ENCODE peak calls at places on chromosome 7, in eight cellular contexts. T is transverse colon, C is cardiac muscle cell, P is RWPE1, X is upper lobe of left lung, L is psoas muscle, G is esophagus squamous epithelium, A is left ventricle myocardium inferior. N is an unnamed sample.

GRCh38 chr7:1364068-1364905 is 95.0 kb downstream of the MICALL2 start:
- DNase-seq in T (no peak), P (peak), G (no peak), L (no peak), A (no peak), X (no peak), C (no peak), N (no peak)

GRCh38 chr7:154592392-154592791 is 410.5 kb downstream of the PAXIP1 start:
- DNase-seq in T (no peak), A (no peak), G (no peak), C (no peak), L (no peak), X (no peak), P (no peak), N (no peak)

GRCh38 chr7:23284861-23285260 is 14.3 kb upstream of the MALSU1 start:
- DNase-seq in C (no peak), A (no peak), L (no peak), G (no peak), P (no peak), X (no peak), T (no peak), N (no peak)

GRCh38 chr7:47379629-47380324 is 202.1 kb downstream of the TNS3 start:
- DNase-seq in P (peak), A (peak), T (peak), X (peak), C (peak), L (peak), G (no peak), N (peak)

GRCh38 chr7:128357366-128357662 is 4.2 kb downstream of the PRRT4 start:
- DNase-seq in T (no peak), X (no peak), C (no peak), G (no peak), P (no peak), A (no peak), L (no peak), N (no peak)

GRCh38 chr7:129298268-129298893 is 73.6 kb downstream of the AHCYL2 start:
- DNase-seq in P (peak), A (no peak), L (peak), C (peak), G (no peak), T (peak), X (peak), N (peak)

GRCh38 chr7:72286486-72286885 is 125.7 kb downstream of the CALN1 start:
- DNase-seq in T (no peak), L (no peak), X (no peak), A (no peak), G (no peak), C (no peak), P (no peak), N (no peak)

GRCh38 chr7:98134420-98134819 is 27.8 kb downstream of the LMTK2 start:
- DNase-seq in C (no peak), T (no peak), X (no peak), P (no peak), A (no peak), L (no peak), G (no peak), N (no peak)

GRCh38 chr7:79854621-79855020 is 280.0 kb upstream of the GNAI1 start:
- DNase-seq in L (no peak), P (no peak), T (no peak), X (no peak), C (peak), A (no peak), G (no peak), N (no peak)

GRCh38 chr7:36496576-36496975 is 106.9 kb downstream of the ANLN start:
- DNase-seq in A (no peak), C (no peak), L (no peak), X (no peak), T (no peak), P (no peak), G (no peak), N (no peak)

GRCh38 chr7:108824840-108825540 is 255.3 kb downstream of the DNAJB9 start:
- DNase-seq in X (no peak), T (no peak), A (no peak), C (peak), L (peak), P (no peak), G (no peak), N (peak)

GRCh38 chr7:2166625-2167280 is 66.0 kb downstream of the MAD1L1 start:
- DNase-seq in C (no peak), X (peak), P (no peak), T (no peak), A (no peak), L (no peak), G (no peak), N (peak)

GRCh38 chr7:82015751-82016150 is 245.9 kb upstream of the HGF start:
- DNase-seq in X (no peak), A (no peak), C (no peak), G (no peak), P (peak), L (no peak), T (no peak), N (no peak)

GRCh38 chr7:105690286-105690915 is 109.1 kb upstream of the EFCAB10 start:
- DNase-seq in A (no peak), L (no peak), T (no peak), C (no peak), G (no peak), P (no peak), X (no peak), N (no peak)

GRCh38 chr7:122944682-122945303 is 50.7 kb downstream of the TAS2R16 start:
- DNase-seq in G (no peak), X (no peak), L (no peak), T (no peak), A (no peak), P (no peak), C (no peak), N (no peak)

GRCh38 chr7:988963-989529 is 6.1 kb downstream of the CYP2W1 start:
- DNase-seq in A (no peak), C (no peak), P (no peak), X (no peak), G (no peak), T (no peak), L (no peak), N (no peak)

GRCh38 chr7:128104109-128104742 is 73.0 kb upstream of the LRRC4 start:
- DNase-seq in G (no peak), T (no peak), L (peak), A (peak), P (no peak), C (peak), X (no peak), N (peak)

GRCh38 chr7:95180-95862 is 97.0 kb upstream of the FAM20C start:
- DNase-seq in T (no peak), P (no peak), A (no peak), L (no peak), X (no peak), G (no peak), C (peak), N (no peak)

GRCh38 chr7:139570119-139570518 is 46.6 kb downstream of the CLEC2L start:
- DNase-seq in C (no peak), G (no peak), P (no peak), A (no peak), L (no peak), T (no peak), X (no peak), N (no peak)

GRCh38 chr7:141184532-141185190 is 110.8 kb downstream of the TMEM178B start:
- DNase-seq in C (no peak), T (no peak), X (no peak), A (no peak), L (no peak), P (no peak), G (no peak), N (no peak)

GRCh38 chr7:1059200-1060091 is 15.1 kb downstream of the GPR146 start:
- DNase-seq in C (peak), A (no peak), P (no peak), T (peak), G (no peak), L (no peak), X (peak), N (no peak)

GRCh38 chr7:33107136-33108066 is 1.8 kb downstream of the RP9 start:
- DNase-seq in C (peak), G (no peak), A (no peak), L (no peak), X (peak), T (peak), P (peak), N (no peak)

GRCh38 chr7:108015740-108016139 is 12.8 kb upstream of the LAMB1 start:
- DNase-seq in X (no peak), T (no peak), C (no peak), A (no peak), G (no peak), L (no peak), P (no peak), N (no peak)

GRCh38 chr7:155167706-155168365 is 97.7 kb downstream of the HTR5A start:
- DNase-seq in T (no peak), G (no peak), C (no peak), X (no peak), P (no peak), A (no peak), L (no peak), N (no peak)

GRCh38 chr7:5396542-5396941 is 27.1 kb downstream of the TNRC18 start:
- DNase-seq in L (no peak), P (peak), C (peak), A (no peak), G (no peak), X (peak), T (peak), N (no peak)

GRCh38 chr7:16420649-16421332 is 547 bp downstream of the CRPPA start:
- DNase-seq in T (peak), P (peak), G (peak), L (peak), A (peak), C (peak), X (peak), N (peak)
- H3K27ac ChIP-seq in T (peak), P (peak), G (peak), L (peak), A (peak), C (peak), X (peak), N (peak)

GRCh38 chr7:13042605-13043236 is 355.3 kb downstream of the ARL4A start:
- DNase-seq in C (no peak), P (peak), A (no peak), X (no peak), T (no peak), G (no peak), L (no peak), N (no peak)
- H3K27ac ChIP-seq in C (no peak), P (no peak), A (no peak), X (no peak), T (no peak), G (no peak), L (no peak), N (no peak)

GRCh38 chr7:3757059-3757458 is 456.0 kb downstream of the SDK1 start:
- DNase-seq in T (no peak), C (no peak), L (no peak), A (no peak), G (no peak), X (no peak), P (no peak), N (no peak)

GRCh38 chr7:3760696-3761095 is 459.6 kb downstream of the SDK1 start:
- DNase-seq in L (no peak), X (no peak), A (no peak), C (no peak), P (no peak), T (no peak), G (no peak), N (no peak)

DNA sequence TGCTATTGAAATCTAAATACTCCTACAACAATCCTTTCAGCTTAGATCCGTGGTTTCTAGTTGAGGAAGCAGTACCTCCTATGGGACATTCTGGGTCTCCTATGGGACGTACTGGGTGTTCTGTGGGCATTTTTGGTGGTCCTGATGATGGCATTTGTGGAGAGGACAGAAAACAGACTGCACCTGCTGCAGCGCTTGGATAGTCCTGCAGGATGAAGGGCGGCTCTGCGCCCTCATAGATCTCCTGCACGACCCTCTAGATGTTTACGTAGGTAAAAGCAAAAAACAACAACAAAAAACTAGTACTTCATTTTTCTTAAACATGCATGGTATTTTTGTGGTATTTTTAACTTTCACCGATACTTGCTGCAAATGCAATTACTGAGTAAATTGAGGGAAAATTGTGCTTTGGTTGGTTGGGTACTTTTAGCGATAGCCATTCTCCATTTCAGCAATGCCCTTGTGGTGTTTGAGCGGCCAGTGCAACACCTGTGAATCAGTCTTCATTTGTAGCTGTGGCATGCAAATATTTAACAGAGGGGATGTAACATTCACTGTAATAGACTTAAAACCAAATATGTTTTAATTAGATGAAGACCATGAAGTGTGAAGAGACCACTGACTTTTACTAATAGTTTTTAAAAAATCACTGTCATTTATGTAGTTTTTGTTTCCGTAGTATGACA is 461.2 kb downstream of the SDK1 start:
- DNase-seq in T (no peak), G (no peak), C (no peak), P (no peak), A (no peak), X (no peak), L (no peak), N (no peak)
- H3K27ac ChIP-seq in T (no peak), G (no peak), C (no peak), P (no peak), A (no peak), X (no peak), L (no peak), N (no peak)

GRCh38 chr7:54679414-54679813 is 79.6 kb downstream of the SEC61G start:
- DNase-seq in A (no peak), C (no peak), T (no peak), G (no peak), P (no peak), X (no peak), L (no peak), N (no peak)
- H3K27ac ChIP-seq in A (no peak), C (no peak), T (peak), G (no peak), P (no peak), X (no peak), L (no peak), N (no peak)

DNA sequence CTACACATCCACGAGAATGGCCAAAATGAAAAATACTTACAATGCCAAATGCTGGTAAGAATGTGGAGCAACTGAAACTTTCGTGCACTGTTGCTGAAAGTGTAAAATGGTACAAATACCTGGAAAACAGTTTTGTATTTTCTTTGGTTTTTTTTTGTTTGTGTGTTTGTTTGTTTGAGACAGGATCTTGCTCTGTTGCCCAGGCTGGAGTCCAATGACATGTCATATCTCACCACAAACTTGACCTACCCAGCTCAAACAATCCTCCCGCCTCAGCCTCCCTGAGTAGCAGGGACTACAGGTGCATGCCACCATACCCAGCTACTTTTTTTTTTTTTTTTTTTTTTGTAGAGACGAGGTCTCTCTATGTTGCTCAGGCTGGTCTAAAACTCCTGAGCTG is 35.6 kb upstream of the CAV2 start:
- DNase-seq in P (no peak), X (no peak), T (no peak), A (no peak), C (no peak), L (no peak), G (no peak), N (no peak)
- H3K27ac ChIP-seq in P (no peak), X (no peak), T (no peak), A (no peak), C (no peak), L (no peak), G (no peak), N (no peak)

GRCh38 chr7:151809156-151809863 is 67.6 kb downstream of the PRKAG2 start:
- DNase-seq in C (no peak), P (no peak), L (no peak), T (no peak), X (no peak), G (no peak), A (no peak), N (no peak)

GRCh38 chr7:151806938-151807775 is 69.8 kb downstream of the PRKAG2 start:
- DNase-seq in A (no peak), C (no peak), X (no peak), L (no peak), P (no peak), T (no peak), G (no peak), N (no peak)

GRCh38 chr7:151807876-151808275 is 69.0 kb downstream of the PRKAG2 start:
- DNase-seq in G (no peak), A (no peak), X (no peak), T (no peak), P (no peak), L (no peak), C (no peak), N (peak)

GRCh38 chr7:151809864-151810170 is 67.1 kb downstream of the PRKAG2 start:
- DNase-seq in L (no peak), C (no peak), A (no peak), G (no peak), X (no peak), T (no peak), P (no peak), N (peak)

DNA sequence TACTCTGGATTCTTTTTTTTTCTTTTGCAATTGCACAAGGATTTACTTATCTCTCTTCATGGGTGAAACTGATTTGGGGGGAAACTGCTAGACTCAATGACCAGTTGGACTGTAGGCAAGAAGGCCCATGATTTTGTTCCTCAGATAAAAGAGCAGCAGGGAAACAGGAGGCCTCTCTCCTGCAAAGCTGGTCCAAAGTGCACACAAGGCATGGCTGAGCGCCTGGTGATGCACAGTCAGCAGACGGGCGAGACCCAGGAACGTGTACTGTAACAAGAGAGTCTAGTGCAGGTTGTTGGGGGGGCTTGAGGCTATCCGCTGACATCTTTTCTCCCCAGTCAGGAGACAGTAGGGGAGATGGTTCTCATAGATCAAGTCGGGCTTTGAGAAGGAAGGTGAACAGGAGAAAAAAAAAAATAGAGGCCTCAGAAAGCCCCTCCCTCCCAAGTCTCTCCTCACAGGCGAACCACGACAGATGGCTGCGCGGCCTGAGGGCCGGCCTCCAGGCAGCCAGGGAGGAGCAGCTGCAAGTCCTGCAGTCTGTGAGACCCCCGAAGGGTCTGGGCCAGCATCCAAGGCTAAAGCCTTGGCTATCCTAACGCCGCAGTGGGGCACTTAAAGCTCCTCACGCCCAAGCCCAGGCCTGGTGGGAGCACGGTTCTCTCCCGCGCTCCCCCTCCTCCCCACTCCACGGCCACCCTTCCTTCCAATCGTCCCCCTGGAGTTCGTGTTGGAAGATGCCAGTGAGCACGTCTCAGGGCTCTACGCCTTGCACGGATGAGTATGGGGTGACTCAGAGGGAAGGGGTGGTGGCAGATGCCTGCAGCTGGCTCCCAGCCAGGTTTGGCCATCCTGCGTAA is 68.4 kb downstream of the PRKAG2 start:
- DNase-seq in T (no peak), G (no peak), A (no peak), P (peak), L (no peak), C (no peak), X (no peak), N (peak)
- H3K27ac ChIP-seq in T (no peak), G (no peak), A (no peak), P (no peak), L (no peak), C (no peak), X (no peak), N (no peak)

DNA sequence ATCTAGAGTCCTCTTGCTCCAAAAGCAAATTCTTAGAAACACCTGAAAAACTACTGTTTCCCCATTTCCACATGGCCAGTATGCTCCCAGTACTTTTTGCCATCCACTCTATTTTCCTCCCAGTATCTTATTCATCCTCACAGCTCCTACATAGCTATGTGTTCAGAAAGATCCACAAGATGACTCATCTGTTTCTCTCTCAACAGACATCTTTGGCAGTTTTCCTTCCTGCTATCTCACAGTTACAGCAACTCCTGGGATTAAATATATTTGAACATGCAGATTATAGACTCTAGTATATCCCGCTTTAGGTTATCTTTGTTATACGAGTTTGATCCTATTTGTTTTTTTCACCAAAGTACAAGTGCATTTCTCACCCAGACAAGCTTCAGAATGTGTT is 675.6 kb upstream of the POT1 start:
- DNase-seq in G (no peak), X (no peak), L (no peak), C (no peak), P (no peak), T (no peak), A (no peak), N (no peak)
- H3K27ac ChIP-seq in G (no peak), X (no peak), L (no peak), C (no peak), P (no peak), T (no peak), A (no peak), N (no peak)

DNA sequence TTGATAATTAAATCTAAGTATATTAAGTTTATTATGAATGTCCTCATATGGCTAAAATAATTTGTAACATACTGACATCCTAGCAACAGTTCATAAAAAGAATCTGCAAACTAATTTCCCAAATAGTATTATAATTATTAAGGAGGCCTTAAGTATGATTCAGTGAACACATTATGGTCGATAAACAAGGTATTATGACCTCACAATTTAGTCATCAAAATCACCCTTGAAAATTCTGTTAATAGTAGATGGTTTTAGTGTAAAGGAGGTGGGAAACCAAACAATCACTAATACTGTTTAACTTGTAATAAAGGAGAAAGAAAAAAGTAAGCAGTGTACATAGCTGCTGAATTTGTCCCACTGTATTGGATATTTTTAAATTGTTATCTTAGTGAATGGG is 2.1 kb downstream of the ETV1 start:
- DNase-seq in X (no peak), G (no peak), A (no peak), L (no peak), C (no peak), P (no peak), T (no peak), N (no peak)
- H3K27ac ChIP-seq in X (peak), G (no peak), A (peak), L (no peak), C (peak), P (no peak), T (no peak), N (no peak)